ENCODE peak calls at places on chromosomes 2 and 18, in eight cellular contexts. U, N, A, Z, T, M, D and H are unnamed samples.

GRCh38 chr2:68423966-68424650 is 43.0 kb downstream of the FBXO48 start:
- DNase-seq in T (no peak), A (no peak), D (no peak), N (no peak), U (no peak), M (no peak), Z (no peak), H (no peak)

GRCh38 chr2:218323526-218324472 is 31.5 kb upstream of the TMBIM1 start:
- DNase-seq in M (peak), T (no peak), U (no peak), N (peak), Z (no peak), D (peak), A (no peak), H (no peak)

GRCh38 chr2:239239607-239240479 is 161.0 kb downstream of the HDAC4 start:
- DNase-seq in N (peak), T (no peak), D (no peak), U (no peak), Z (no peak), M (no peak), A (no peak), H (no peak)

GRCh38 chr2:229445013-229445412 is 173.9 kb upstream of the PID1 start:
- DNase-seq in N (peak), T (no peak), A (no peak), M (peak), U (no peak), Z (no peak), D (peak), H (peak)

GRCh38 chr2:235265348-235265965 is 228.4 kb upstream of the AGAP1 start:
- DNase-seq in Z (no peak), A (no peak), N (no peak), T (no peak), D (no peak), U (no peak), M (no peak), H (no peak)

GRCh38 chr18:75551071-75551470 is 123.6 kb upstream of the SMIM21 start:
- DNase-seq in T (no peak), Z (no peak), M (no peak), U (no peak), N (no peak), A (no peak), D (no peak), H (no peak)

GRCh38 chr18:59604877-59605276 is 92.3 kb downstream of the CCBE1 start:
- DNase-seq in M (no peak), A (no peak), D (no peak), U (no peak), N (no peak), Z (no peak), T (no peak), H (no peak)

GRCh38 chr2:224956706-224957105 is 85.6 kb downstream of the DOCK10 start:
- DNase-seq in T (no peak), N (no peak), A (no peak), U (no peak), D (no peak), M (no peak), Z (no peak), H (no peak)

GRCh38 chr2:64857581-64858471 is 131.4 kb upstream of the SLC1A4 start:
- DNase-seq in D (no peak), Z (no peak), M (peak), A (no peak), U (no peak), N (peak), T (no peak), H (no peak)

GRCh38 chr2:221389909-221390308 is 182.2 kb downstream of the EPHA4 start:
- DNase-seq in U (no peak), M (no peak), D (no peak), A (no peak), Z (no peak), N (no peak), T (no peak), H (no peak)

GRCh38 chr2:157150747-157151146 is 106.8 kb upstream of the GALNT5 start:
- DNase-seq in Z (no peak), D (no peak), U (no peak), A (no peak), M (no peak), N (peak), T (no peak), H (no peak)

GRCh38 chr18:77087391-77088141 is 45.0 kb downstream of the MBP start:
- DNase-seq in A (no peak), U (no peak), T (no peak), Z (no peak), D (peak), M (no peak), N (peak), H (peak)

GRCh38 chr2:230942920-230943896 is 18.2 kb upstream of the GPR55 start:
- DNase-seq in U (peak), Z (no peak), N (no peak), T (no peak), D (no peak), M (no peak), A (no peak), H (no peak)

GRCh38 chr18:46754661-46755292 is 2.1 kb downstream of the ST8SIA5 start:
- DNase-seq in T (no peak), A (no peak), N (no peak), U (no peak), D (no peak), Z (no peak), M (no peak), H (no peak)

GRCh38 chr2:227456772-227457171 is 15.2 kb upstream of the AGFG1 start:
- DNase-seq in D (no peak), M (no peak), N (peak), A (no peak), T (no peak), Z (no peak), U (peak), H (no peak)

GRCh38 chr18:23213200-23213599 is 77.9 kb downstream of the CABLES1 start:
- DNase-seq in N (peak), D (no peak), A (no peak), Z (no peak), T (no peak), M (peak), U (no peak), H (no peak)

GRCh38 chr2:45755585-45756330 is 104.3 kb downstream of the PRKCE start:
- DNase-seq in T (no peak), A (no peak), M (peak), N (peak), D (no peak), Z (no peak), U (no peak), H (no peak)

GRCh38 chr2:195898505-195898904 is 170.1 kb downstream of the DNAH7 start:
- DNase-seq in A (no peak), D (no peak), Z (no peak), U (no peak), T (no peak), M (peak), N (peak), H (peak)

GRCh38 chr2:203579131-203579643 is 44.1 kb upstream of the RAPH1 start:
- DNase-seq in U (peak), M (no peak), T (no peak), N (peak), Z (no peak), A (no peak), D (peak), H (peak)

GRCh38 chr18:79857082-79857661 is 59.4 kb downstream of the KCNG2 start:
- DNase-seq in A (no peak), T (no peak), N (peak), U (no peak), Z (no peak), M (peak), D (no peak), H (no peak)

GRCh38 chr2:111007757-111008688 is 112.7 kb upstream of the BCL2L11 start:
- DNase-seq in U (no peak), A (no peak), M (no peak), Z (no peak), N (no peak), D (no peak), T (no peak), H (no peak)

GRCh38 chr2:183037660-183038340 is 457 bp downstream of the NCKAP1 start:
- DNase-seq in A (no peak), Z (peak), N (peak), M (no peak), D (peak), U (peak), T (no peak), H (peak)

GRCh38 chr2:38095996-38096861 is 20.3 kb upstream of the CYP1B1 start:
- DNase-seq in D (peak), Z (no peak), A (no peak), N (peak), T (no peak), U (no peak), M (no peak), H (no peak)

GRCh38 chr18:5918196-5918595 is 22.9 kb upstream of the TMEM200C start:
- DNase-seq in M (no peak), A (no peak), T (no peak), D (no peak), Z (no peak), N (no peak), U (no peak), H (no peak)

GRCh38 chr2:101120124-101120996 is 30.8 kb downstream of the TBC1D8 start:
- DNase-seq in D (peak), T (no peak), M (peak), N (peak), A (no peak), Z (no peak), U (peak), H (peak)

GRCh38 chr18:53457068-53457467 is 767.4 kb downstream of the MBD2 start:
- DNase-seq in U (no peak), Z (no peak), N (no peak), M (peak), T (no peak), A (no peak), D (no peak), H (no peak)